ENCODE peak calls at places on chromosomes 6 and 20, in six cellular contexts. B is A549, U is GM23338, R is fibroblast of mammary gland, T is spleen, M is cardiac muscle cell. O is an unnamed sample.
A peak's percentile ranks its signal among the peaks of the same experiment; 100 is the strongest.

GRCh38 chr6:2791124-2792050 is 26.2 kb downstream of the WRNIP1 start:
- DNase-seq in B (peak; percentile 79), U (peak; percentile 87), R (peak; percentile 88), T (no peak), M (peak; percentile 87), O (peak; percentile 46)

GRCh38 chr20:33669873-33670640 is 3.3 kb downstream of the ACTL10 start:
- DNase-seq in B (no peak), U (no peak), R (no peak), T (no peak), M (no peak), O (no peak)

GRCh38 chr20:3473324-3473723 is 2.5 kb downstream of the ATRN start:
- DNase-seq in B (no peak), U (no peak), R (no peak), T (no peak), M (no peak), O (no peak)

GRCh38 chr20:46011631-46012482 is 3.1 kb downstream of the MMP9 start:
- DNase-seq in B (peak; percentile 86), U (peak; percentile 100), R (peak; percentile 69), T (peak; percentile 94), M (peak; percentile 50), O (peak; percentile 33)

GRCh38 chr6:107534762-107535161 is 44.8 kb downstream of the SOBP start:
- DNase-seq in B (no peak), U (peak; percentile 56), R (no peak), T (no peak), M (no peak), O (no peak)

GRCh38 chr20:31894980-31895675 is 24.7 kb downstream of the TTLL9 start:
- DNase-seq in B (peak; percentile 58), U (peak; percentile 89), R (peak; percentile 88), T (no peak), M (peak; percentile 73), O (no peak)

GRCh38 chr6:123028263-123028662 is 32.2 kb downstream of the CLVS2 start:
- DNase-seq in B (no peak), U (no peak), R (no peak), T (no peak), M (no peak), O (no peak)

GRCh38 chr6:7996538-7997225 is 67.5 kb downstream of the BLOC1S5 start:
- DNase-seq in B (no peak), U (no peak), R (peak; percentile 74), T (no peak), M (peak; percentile 92), O (no peak)

GRCh38 chr20:49132995-49133451 is 55.1 kb downstream of the STAU1 start:
- DNase-seq in B (peak; percentile 73), U (peak; percentile 79), R (peak; percentile 79), T (no peak), M (peak; percentile 86), O (peak; percentile 52)

GRCh38 chr20:19073584-19074198 is 138.8 kb upstream of the SLC24A3 start:
- DNase-seq in B (no peak), U (peak; percentile 81), R (no peak), T (no peak), M (no peak), O (no peak)

GRCh38 chr6:31771992-31772358 is 5.2 kb downstream of the VWA7 start:
- DNase-seq in B (no peak), U (no peak), R (peak; percentile 63), T (peak; percentile 46), M (peak; percentile 65), O (peak; percentile 32)

GRCh38 chr6:33297956-33298772 is 578 bp downstream of the RGL2 start:
- DNase-seq in B (peak; percentile 81), U (peak; percentile 93), R (peak; percentile 80), T (peak; percentile 90), M (peak; percentile 87), O (no peak)

GRCh38 chr6:92124126-92124525 is 1295.2 kb downstream of the EPHA7 start:
- DNase-seq in B (no peak), U (no peak), R (no peak), T (no peak), M (peak; percentile 16), O (no peak)

GRCh38 chr20:39630215-39630614 is 668.1 kb downstream of the DHX35 start:
- DNase-seq in B (no peak), U (no peak), R (peak; percentile 55), T (no peak), M (no peak), O (peak; percentile 3)

GRCh38 chr6:169786349-169786748 is 34.9 kb downstream of the ERMARD start:
- DNase-seq in B (no peak), U (no peak), R (no peak), T (no peak), M (no peak), O (no peak)

DNA sequence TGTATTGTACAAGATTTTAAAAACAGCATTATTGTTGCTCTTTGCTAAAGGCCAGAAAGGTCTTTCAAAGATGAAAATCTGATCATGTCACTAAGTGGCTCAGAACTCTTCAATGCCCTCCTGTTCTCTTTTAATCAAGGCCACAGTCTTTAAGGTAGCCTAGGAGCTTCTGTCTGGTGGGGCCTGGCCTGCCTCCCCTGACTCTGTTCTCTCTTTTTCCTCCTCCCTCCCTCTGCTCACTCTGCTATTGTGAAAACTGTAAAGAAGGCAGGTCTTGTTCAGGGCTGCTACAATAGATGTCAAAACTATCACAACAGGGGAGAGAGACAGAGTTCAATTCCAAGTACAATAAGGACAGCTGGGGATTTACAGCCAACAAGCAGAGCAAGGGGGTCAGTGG is 101.8 kb downstream of the TMEM200A start:
- DNase-seq in B (no peak), U (no peak), R (no peak), T (no peak), M (no peak), O (no peak)
- H3K4me3 ChIP-seq in B (no peak overlapping the region), U (no peak overlapping the region), R (no peak overlapping the region), T (no peak overlapping the region), M (no peak overlapping the region), O (no peak overlapping the region)

GRCh38 chr20:15236812-15237211 is 899.4 kb upstream of the FLRT3 start:
- DNase-seq in B (peak; percentile 74), U (peak; percentile 76), R (peak; percentile 52), T (no peak), M (peak; percentile 39), O (peak; percentile 29)
- TF ChIP-seq CTCF in B (peak; percentile 35), U (peak; percentile 90), R (peak; percentile 65), T (no peak), M (peak; percentile 46), O (peak; percentile 62)

GRCh38 chr6:13384966-13385365 is 56.6 kb upstream of the TBC1D7 start:
- DNase-seq in B (no peak), U (no peak), R (no peak), T (no peak), M (no peak), O (no peak)
- H3K4me3 ChIP-seq in B (no peak overlapping the region), U (no peak overlapping the region), R (no peak overlapping the region), T (no peak overlapping the region), M (no peak overlapping the region), O (no peak overlapping the region)

DNA sequence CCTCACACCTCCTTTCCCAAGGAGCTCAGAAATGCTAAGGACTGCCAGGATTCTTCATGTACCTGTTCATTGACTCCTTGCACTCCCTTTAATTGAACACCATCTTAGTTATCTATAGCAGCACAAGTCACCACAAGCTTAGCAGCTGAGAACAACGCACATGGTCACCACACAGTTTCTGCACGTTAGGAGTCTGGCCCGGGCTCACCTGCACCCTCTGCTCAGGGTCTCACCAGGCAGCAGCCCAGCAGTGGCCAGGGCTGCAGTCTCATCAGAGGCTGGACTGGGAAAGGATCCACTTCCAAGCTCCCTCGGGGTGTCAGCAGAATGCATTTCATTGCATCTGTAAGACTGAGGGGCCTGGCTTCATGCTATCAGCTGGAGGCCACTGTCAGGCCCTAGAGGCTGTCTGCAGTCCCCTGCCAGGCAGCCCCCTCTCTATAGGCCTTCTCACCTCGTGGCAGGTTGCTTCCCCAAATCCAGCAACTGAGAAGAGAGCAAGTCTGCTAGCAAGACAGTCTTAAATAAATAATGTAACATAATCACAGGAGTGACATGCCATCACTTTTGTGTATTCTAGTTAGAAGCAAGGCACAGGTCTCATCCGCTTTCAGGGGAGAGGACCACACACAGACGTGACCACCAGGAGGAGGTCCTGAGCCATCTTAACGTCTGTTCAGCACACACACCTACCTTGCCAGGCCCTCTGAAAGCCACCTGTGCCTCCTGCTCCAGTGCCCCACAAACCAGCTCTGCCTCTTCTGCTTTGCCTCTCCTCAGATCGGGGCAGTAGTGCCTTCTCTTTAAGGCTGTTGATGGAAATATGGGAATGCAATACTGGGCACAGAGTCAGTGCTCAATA is 165.2 kb upstream of the CST7 start:
- DNase-seq in B (peak; percentile 19), U (peak; percentile 61), R (no peak), T (peak; percentile 62), M (no peak), O (no peak)
- TF ChIP-seq CTCF in B (no peak), U (peak; percentile 76), R (no peak), T (no peak), M (no peak), O (no peak)

O was measured in HFF-Myc.